ENCODE peak calls at places on chromosome 10, in seven cellular contexts. E is stimulated activated CD8-positive, alpha-beta memory T cell treated with anti-CD3 and anti-CD28 coated beads, Interleukin-4, amount 100 ng/mL, for 1 hour; T is epithelial cell of esophagus; K is AG04449; C is AG20443; W is memory B cell; Q is A549. J is an unnamed sample.

GRCh38 chr10:124737221-124737620 is 7.0 kb downstream of the FAM53B start:
- DNase-seq in E (no peak), T (no peak), K (no peak), C (no peak), W (no peak), Q (no peak), J (no peak)

GRCh38 chr10:97503413-97503812 is 4.7 kb downstream of the UBTD1 start:
- DNase-seq in E (no peak), T (no peak), K (no peak), C (no peak), W (no peak), Q (no peak), J (no peak)

GRCh38 chr10:65423043-65423442 is 1502.8 kb upstream of the LRRTM3 start:
- DNase-seq in E (no peak), T (no peak), K (no peak), C (no peak), W (no peak), Q (no peak), J (no peak)

GRCh38 chr10:125551247-125551646 is 131.7 kb downstream of the TEX36 start:
- DNase-seq in E (no peak), T (no peak), K (no peak), C (no peak), W (no peak), Q (no peak), J (no peak)

GRCh38 chr10:33129987-33130386 is 172.0 kb upstream of the ITGB1 start:
- DNase-seq in E (no peak), T (peak; percentile 37), K (peak; percentile 89), C (peak; percentile 24), W (no peak), Q (no peak), J (no peak)

GRCh38 chr10:89845541-89846275 is 144.3 kb downstream of the KIF20B start:
- DNase-seq in E (no peak), T (peak; percentile 56), K (no peak), C (no peak), W (no peak), Q (no peak), J (no peak)

GRCh38 chr10:22635650-22636049 is 78.7 kb downstream of the PIP4K2A start:
- DNase-seq in E (no peak), T (no peak), K (no peak), C (no peak), W (no peak), Q (no peak), J (no peak)

GRCh38 chr10:42488416-42488815 is 150.0 kb downstream of the ZNF33B start:
- DNase-seq in E (no peak), T (no peak), K (peak; percentile 9), C (peak; percentile 52), W (no peak), Q (no peak), J (no peak)

GRCh38 chr10:36118289-36118688 is 476.2 kb upstream of the FZD8 start:
- DNase-seq in E (no peak), T (no peak), K (no peak), C (no peak), W (no peak), Q (no peak), J (no peak)

GRCh38 chr10:132850246-132850645 is 64.3 kb upstream of the NKX6-2 start:
- DNase-seq in E (no peak), T (no peak), K (no peak), C (no peak), W (no peak), Q (no peak), J (no peak)

GRCh38 chr10:123841560-123841959 is 50.0 kb downstream of the CPXM2 start:
- DNase-seq in E (no peak), T (no peak), K (no peak), C (no peak), W (no peak), Q (no peak), J (no peak)

GRCh38 chr10:26214004-26214403 is 2.6 kb upstream of the GAD2 start:
- DNase-seq in E (no peak), T (no peak), K (no peak), C (no peak), W (no peak), Q (no peak), J (no peak)

GRCh38 chr10:126423779-126424491 is 35.7 kb upstream of the ADAM12 start:
- DNase-seq in E (no peak), T (no peak), K (no peak), C (no peak), W (no peak), Q (no peak), J (no peak)

GRCh38 chr10:115657161-115657850 is 564.1 kb downstream of the ATRNL1 start:
- DNase-seq in E (no peak), T (no peak), K (no peak), C (peak; percentile 8), W (no peak), Q (no peak), J (no peak)

GRCh38 chr10:129057856-129058663 is 409.0 kb upstream of the MGMT start:
- DNase-seq in E (peak; percentile 27), T (no peak), K (no peak), C (no peak), W (no peak), Q (no peak), J (no peak)

GRCh38 chr10:43671659-43672555 is 23.2 kb upstream of the ZNF32 start:
- DNase-seq in E (peak; percentile 12), T (peak; percentile 64), K (no peak), C (peak; percentile 82), W (peak; percentile 52), Q (peak; percentile 80), J (peak; percentile 16)

GRCh38 chr10:29746080-29746797 is 111.5 kb upstream of the SVIL start:
- DNase-seq in E (no peak), T (no peak), K (no peak), C (no peak), W (no peak), Q (no peak), J (no peak)

GRCh38 chr10:72740526-72740925 is 48.6 kb downstream of the MCU start:
- DNase-seq in E (no peak), T (peak; percentile 65), K (no peak), C (peak; percentile 20), W (no peak), Q (peak; percentile 33), J (no peak)

GRCh38 chr10:75165684-75166622 is 44.6 kb upstream of the VDAC2 start:
- DNase-seq in E (no peak), T (no peak), K (no peak), C (no peak), W (no peak), Q (no peak), J (no peak)

GRCh38 chr10:6669269-6669859 is 89.3 kb upstream of the PRKCQ start:
- DNase-seq in E (no peak), T (peak; percentile 70), K (peak; percentile 23), C (peak; percentile 64), W (no peak), Q (peak; percentile 38), J (no peak)

GRCh38 chr10:71064413-71065118 is 147.8 kb upstream of the UNC5B start:
- DNase-seq in E (no peak), T (no peak), K (no peak), C (peak; percentile 28), W (no peak), Q (no peak), J (no peak)

GRCh38 chr10:3074985-3075600 is 7.7 kb downstream of the PFKP start:
- DNase-seq in E (no peak), T (no peak), K (no peak), C (no peak), W (no peak), Q (no peak), J (no peak)

GRCh38 chr10:61000769-61001730 is 57.1 kb upstream of the RHOBTB1 start:
- DNase-seq in E (no peak), T (peak; percentile 26), K (no peak), C (peak; percentile 65), W (no peak), Q (peak; percentile 59), J (no peak)

GRCh38 chr10:60731134-60731883 is 47.0 kb upstream of the CDK1 start:
- DNase-seq in E (no peak), T (peak; percentile 41), K (no peak), C (no peak), W (peak; percentile 19), Q (no peak), J (no peak)